ENCODE peak calls at places on chromosomes 5 and 9, in six cellular contexts. Y is neuronal stem cell, F is left lung, H is BJ, E is SK-N-SH, Q is sigmoid colon. I is an unnamed sample.

GRCh38 chr5:136686192-136686872 is 321.0 kb upstream of the TRPC7 start:
- DNase-seq in Y (no peak), F (no peak), H (no peak), E (no peak), Q (no peak), I (no peak)

GRCh38 chr9:86938780-86939179 is 8.5 kb downstream of the GAS1 start:
- DNase-seq in Y (no peak), F (no peak), H (no peak), E (no peak), Q (no peak), I (no peak)

GRCh38 chr9:90038778-90039177 is 434.0 kb downstream of the GADD45G start:
- DNase-seq in Y (peak; percentile 40), F (no peak), H (no peak), E (no peak), Q (no peak), I (no peak)

GRCh38 chr9:76373173-76373771 is 21.0 kb downstream of the RFK start:
- DNase-seq in Y (no peak), F (no peak), H (peak; percentile 30), E (no peak), Q (peak; percentile 85), I (no peak)

GRCh38 chr9:37412431-37413151 is 9.9 kb upstream of the GRHPR start:
- DNase-seq in Y (no peak), F (no peak), H (no peak), E (no peak), Q (no peak), I (peak; percentile 60)

GRCh38 chr5:149782018-149782899 is 52.1 kb downstream of the PPARGC1B start:
- DNase-seq in Y (no peak), F (no peak), H (no peak), E (no peak), Q (no peak), I (no peak)

GRCh38 chr5:45399041-45399440 is 297.1 kb downstream of the HCN1 start:
- DNase-seq in Y (no peak), F (no peak), H (no peak), E (no peak), Q (no peak), I (no peak)

GRCh38 chr5:18968966-18969365 is 1019.0 kb downstream of the CDH18 start:
- DNase-seq in Y (no peak), F (no peak), H (no peak), E (no peak), Q (no peak), I (no peak)

GRCh38 chr9:7137571-7137970 is 379.8 kb downstream of the KDM4C start:
- DNase-seq in Y (no peak), F (no peak), H (no peak), E (no peak), Q (no peak), I (no peak)

GRCh38 chr5:73514418-73514817 is 16.2 kb downstream of the BTF3 start:
- DNase-seq in Y (no peak), F (no peak), H (no peak), E (no peak), Q (no peak), I (no peak)

GRCh38 chr9:113652355-113653152 is 189.0 kb downstream of the RGS3 start:
- DNase-seq in Y (no peak), F (no peak), H (no peak), E (no peak), Q (peak; percentile 36), I (no peak)

GRCh38 chr9:68731857-68732256 is 26.8 kb downstream of the PIP5K1B start:
- DNase-seq in Y (no peak), F (no peak), H (no peak), E (no peak), Q (no peak), I (no peak)

GRCh38 chr5:168286386-168286785 is 5.1 kb upstream of the WWC1 start:
- DNase-seq in Y (no peak), F (no peak), H (no peak), E (no peak), Q (no peak), I (peak; percentile 78)

GRCh38 chr5:38382898-38383297 is 124.5 kb downstream of the EGFLAM start:
- DNase-seq in Y (peak; percentile 62), F (no peak), H (no peak), E (peak; percentile 67), Q (peak; percentile 71), I (peak; percentile 71)

GRCh38 chr5:168978015-168978414 is 322.9 kb downstream of the SLIT3 start:
- DNase-seq in Y (no peak), F (no peak), H (peak; percentile 36), E (no peak), Q (no peak), I (no peak)

GRCh38 chr5:37825334-37825915 is 14.4 kb downstream of the GDNF start:
- DNase-seq in Y (no peak), F (no peak), H (no peak), E (no peak), Q (no peak), I (peak; percentile 62)

GRCh38 chr9:29208670-29209069 is 1635.4 kb upstream of the C9orf72 start:
- DNase-seq in Y (no peak), F (no peak), H (no peak), E (no peak), Q (no peak), I (no peak)

GRCh38 chr5:42715791-42716190 is 40.8 kb upstream of the CCDC152 start:
- DNase-seq in Y (no peak), F (no peak), H (no peak), E (no peak), Q (no peak), I (no peak)

GRCh38 chr5:61466017-61466416 is 134.0 kb downstream of the ZSWIM6 start:
- DNase-seq in Y (no peak), F (no peak), H (no peak), E (no peak), Q (no peak), I (no peak)

GRCh38 chr5:55533806-55534435 is 843 bp downstream of the PLPP1 start:
- DNase-seq in Y (peak; percentile 62), F (no peak), H (no peak), E (peak; percentile 81), Q (no peak), I (no peak)

GRCh38 chr5:124061663-124062062 is 549.7 kb downstream of the CSNK1G3 start:
- DNase-seq in Y (no peak), F (no peak), H (no peak), E (no peak), Q (peak; percentile 67), I (no peak)

GRCh38 chr5:14316471-14316870 is 173.3 kb downstream of the TRIO start:
- DNase-seq in Y (no peak), F (no peak), H (no peak), E (no peak), Q (no peak), I (no peak)

GRCh38 chr5:155010881-155011280 is 2.7 kb upstream of the KIF4B start:
- DNase-seq in Y (no peak), F (no peak), H (no peak), E (no peak), Q (no peak), I (no peak)

GRCh38 chr9:98974106-98974505 is 30.4 kb downstream of the COL15A1 start:
- DNase-seq in Y (no peak), F (no peak), H (no peak), E (no peak), Q (no peak), I (no peak)

GRCh38 chr9:127225747-127226646 is 38.6 kb upstream of the GARNL3 start:
- DNase-seq in Y (no peak), F (peak; percentile 80), H (no peak), E (no peak), Q (no peak), I (peak; percentile 83)

GRCh38 chr5:107985144-107985543 is 314.4 kb upstream of the EFNA5 start:
- DNase-seq in Y (no peak), F (no peak), H (no peak), E (no peak), Q (no peak), I (no peak)

GRCh38 chr5:139652788-139653241 is 4.7 kb downstream of the CXXC5 start:
- DNase-seq in Y (no peak), F (no peak), H (no peak), E (no peak), Q (no peak), I (no peak)

GRCh38 chr5:16489322-16489791 is 23.8 kb upstream of the ZNF622 start:
- DNase-seq in Y (no peak), F (no peak), H (no peak), E (peak; percentile 54), Q (no peak), I (no peak)

GRCh38 chr5:165809914-165810313 is 2304.5 kb downstream of the MAT2B start:
- DNase-seq in Y (no peak), F (no peak), H (no peak), E (no peak), Q (no peak), I (no peak)

GRCh38 chr5:1748845-1749244 is 50.8 kb downstream of the MRPL36 start:
- DNase-seq in Y (no peak), F (no peak), H (no peak), E (no peak), Q (no peak), I (no peak)

DNA sequence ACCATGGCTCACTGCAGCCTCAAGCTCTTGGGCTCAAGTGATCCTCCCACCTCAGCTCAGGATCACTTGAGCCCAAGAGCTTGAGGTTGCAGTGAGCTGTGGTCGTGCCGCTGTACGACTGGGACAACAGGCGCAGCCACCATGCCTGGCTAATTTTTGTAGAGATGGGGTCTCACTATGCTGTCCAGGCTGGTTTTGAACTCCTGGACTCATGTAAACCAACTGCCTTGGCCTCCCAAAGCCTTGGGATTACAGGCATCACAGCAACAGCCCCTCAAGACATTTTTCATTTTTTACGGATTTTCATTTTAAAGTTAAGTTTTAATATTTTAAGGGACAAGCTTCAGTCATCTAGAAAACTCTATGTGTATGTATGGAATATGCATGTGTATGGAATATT is 52.9 kb upstream of the MTMR12 start:
- DNase-seq in Y (no peak), F (no peak), H (no peak), E (no peak), Q (no peak), I (no peak)
- H3K36me3 ChIP-seq in Y (peaks cover 96% of the 10 kb centered on the region), F (no peaks in the 10 kb centered on the region), H (peaks cover 6% of the 10 kb centered on the region), E (peaks cover 33% of the 10 kb centered on the region), Q (peaks cover 14% of the 10 kb centered on the region), I (peaks cover 3% of the 10 kb centered on the region)

GRCh38 chr5:76406014-76406413 is 2.9 kb downstream of the IQGAP2 start:
- DNase-seq in Y (no peak), F (no peak), H (no peak), E (no peak), Q (no peak), I (no peak)
- H3K4me3 ChIP-seq in Y (no peak overlapping the region), F (no peak overlapping the region), H (no peak overlapping the region), E (no peak overlapping the region), Q (no peak overlapping the region), I (no peak overlapping the region)

DNA sequence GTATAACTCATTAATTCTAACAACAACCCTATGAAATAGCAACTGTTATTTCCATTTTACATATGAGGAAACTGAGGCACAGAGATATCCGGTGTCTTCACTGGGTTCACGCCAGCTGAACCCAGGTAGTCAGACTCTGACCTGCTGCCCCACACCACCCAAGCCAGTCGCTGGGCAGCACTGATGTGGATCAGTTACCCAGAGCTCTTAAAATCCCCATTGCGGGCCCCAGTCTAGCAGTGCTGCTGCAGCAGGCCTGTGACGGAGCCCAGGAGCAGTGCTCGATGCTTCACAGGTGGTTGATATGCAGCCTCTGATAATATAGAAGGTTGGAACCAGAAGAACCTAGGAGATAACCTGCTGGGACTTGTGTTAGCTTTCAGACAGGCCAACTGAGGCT is 24.3 kb downstream of the PTPA start:
- DNase-seq in Y (no peak), F (peak; percentile 41), H (no peak), E (no peak), Q (no peak), I (no peak)
- H3K36me3 ChIP-seq in Y (peaks cover 72% of the 10 kb centered on the region), F (no peaks in the 10 kb centered on the region), H (peaks cover 10% of the 10 kb centered on the region), E (peaks cover 29% of the 10 kb centered on the region), Q (peaks cover 9% of the 10 kb centered on the region), I (peaks cover 20% of the 10 kb centered on the region)

DNA sequence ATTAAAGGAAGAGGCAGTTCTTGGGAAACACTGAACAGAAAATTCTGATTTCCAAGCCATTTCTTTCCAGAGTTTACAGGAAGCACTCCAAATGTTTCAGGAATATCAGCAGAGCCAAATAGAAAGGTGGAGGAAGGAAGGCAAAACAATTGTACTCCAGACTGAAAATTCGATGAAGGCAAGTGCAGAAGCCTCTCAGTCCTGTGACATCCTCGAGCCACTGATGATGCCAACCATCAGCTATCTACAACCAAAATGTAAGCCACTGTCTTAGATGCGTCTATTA is 2.2 kb downstream of the LMAN2 start:
- DNase-seq in Y (no peak), F (no peak), H (no peak), E (no peak), Q (no peak), I (no peak)
- H3K4me3 ChIP-seq in Y (no peak overlapping the region), F (peak overlapping the region; percentile 91), H (no peak overlapping the region), E (no peak overlapping the region), Q (no peak overlapping the region), I (no peak overlapping the region)

I was measured in H7.